ENCODE peak calls at places on chromosomes 13 and 19, in four cellular contexts. C is activated naive CD4-positive, alpha-beta T cell treated with anti-CD3 and anti-CD28 coated beads, Interleukin-2, amount 10 ng/mL, durations not matched to agents 7 days and 5 days; U is iPS-NIHi11; V is SW 1271. F is an unnamed sample.

GRCh38 chr13:106534844-106535551 is 464 bp downstream of the EFNB2 start:
- DNase-seq in C (peak; percentile 30), U (peak; percentile 36), V (no peak), F (peak; percentile 17)

GRCh38 chr13:21812192-21812626 is 141.3 kb downstream of the FGF9 start:
- DNase-seq in C (no peak), U (peak; percentile 60), V (no peak), F (no peak)

GRCh38 chr19:15562861-15563260 is 52.2 kb upstream of the CYP4F8 start:
- DNase-seq in C (peak; percentile 12), U (no peak), V (no peak), F (no peak)

GRCh38 chr13:111856571-111856970 is 210.4 kb upstream of the SOX1 start:
- DNase-seq in C (no peak), U (no peak), V (no peak), F (no peak)

GRCh38 chr19:1755467-1756155 is 2.3 kb downstream of the ONECUT3 start:
- DNase-seq in C (no peak), U (no peak), V (no peak), F (no peak)

GRCh38 chr13:34942732-34943674 is 933 bp downstream of the NBEA start:
- DNase-seq in C (peak; percentile 19), U (peak; percentile 41), V (no peak), F (peak; percentile 4)

GRCh38 chr19:39795001-39795400 is 16.3 kb downstream of the LEUTX start:
- DNase-seq in C (no peak), U (no peak), V (no peak), F (no peak)

GRCh38 chr13:60986301-60986700 is 429.3 kb downstream of the PCDH20 start:
- DNase-seq in C (no peak), U (no peak), V (no peak), F (no peak)

GRCh38 chr13:72346716-72347115 is 380.7 kb downstream of the MZT1 start:
- DNase-seq in C (no peak), U (no peak), V (no peak), F (no peak)

GRCh38 chr19:45999653-46000121 is 4.4 kb downstream of the CCDC61 start:
- DNase-seq in C (peak; percentile 37), U (peak; percentile 64), V (no peak), F (peak; percentile 45)

GRCh38 chr13:24233351-24233901 is 72.9 kb downstream of the SPATA13 start:
- DNase-seq in C (no peak), U (no peak), V (no peak), F (no peak)

F was measured in A549.